ENCODE peak calls at places on chromosomes 5 and 9, in ten cellular contexts. P, R, F, I, N, Y, C, Q, D and A are unnamed samples.
A peak's percentile ranks its signal among the peaks of the same experiment; 100 is the strongest.

GRCh38 chr5:31585519-31586270 is 53.2 kb upstream of the PDZD2 start:
- DNase-seq in P (no peak), R (no peak), F (no peak), I (no peak), N (no peak), Y (no peak), C (no peak), Q (no peak), D (no peak), A (no peak)

GRCh38 chr5:134070648-134070978 is 43.9 kb upstream of the TCF7 start:
- DNase-seq in P (no peak), R (no peak), F (no peak), I (no peak), N (no peak), Y (no peak), C (no peak), Q (no peak), D (no peak), A (no peak)

GRCh38 chr5:128213340-128213739 is 129.8 kb downstream of the SLC12A2 start:
- DNase-seq in P (no peak), R (peak; percentile 31), F (peak; percentile 50), I (peak; percentile 38), N (no peak), Y (peak; percentile 29), C (no peak), Q (no peak), D (no peak), A (peak; percentile 41)

GRCh38 chr5:143331956-143332355 is 71.5 kb downstream of the NR3C1 start:
- DNase-seq in P (no peak), R (no peak), F (no peak), I (no peak), N (no peak), Y (no peak), C (no peak), Q (no peak), D (no peak), A (no peak)

GRCh38 chr5:42614509-42614908 is 142.1 kb upstream of the CCDC152 start:
- DNase-seq in P (no peak), R (no peak), F (no peak), I (no peak), N (no peak), Y (no peak), C (no peak), Q (no peak), D (no peak), A (no peak)

GRCh38 chr5:145245354-145245753 is 589.8 kb downstream of the PRELID2 start:
- DNase-seq in P (no peak), R (no peak), F (no peak), I (no peak), N (no peak), Y (no peak), C (no peak), Q (no peak), D (no peak), A (no peak)

GRCh38 chr9:7976167-7976755 is 176.7 kb upstream of the DMAC1 start:
- DNase-seq in P (no peak), R (no peak), F (no peak), I (no peak), N (no peak), Y (no peak), C (peak; percentile 89), Q (no peak), D (no peak), A (peak; percentile 15)

GRCh38 chr5:164202338-164202737 is 696.9 kb downstream of the MAT2B start:
- DNase-seq in P (no peak), R (no peak), F (no peak), I (no peak), N (no peak), Y (no peak), C (no peak), Q (no peak), D (no peak), A (no peak)

GRCh38 chr9:90433398-90433890 is 209.2 kb downstream of the DIRAS2 start:
- DNase-seq in P (no peak), R (no peak), F (peak; percentile 31), I (peak; percentile 88), N (peak; percentile 89), Y (no peak), C (no peak), Q (no peak), D (peak; percentile 53), A (no peak)

GRCh38 chr5:32446660-32447059 is 2.1 kb upstream of the ZFR start:
- DNase-seq in P (no peak), R (no peak), F (peak; percentile 43), I (no peak), N (no peak), Y (no peak), C (no peak), Q (no peak), D (no peak), A (peak; percentile 69)

GRCh38 chr5:125117556-125117955 is 371.1 kb upstream of the ZNF608 start:
- DNase-seq in P (no peak), R (no peak), F (no peak), I (no peak), N (no peak), Y (no peak), C (no peak), Q (no peak), D (no peak), A (no peak)

GRCh38 chr9:98121096-98121495 is 2.1 kb upstream of the TRIM14 start:
- DNase-seq in P (no peak), R (no peak), F (no peak), I (no peak), N (no peak), Y (no peak), C (no peak), Q (no peak), D (no peak), A (peak; percentile 68)

GRCh38 chr5:140240987-140241706 is 61.8 kb downstream of the PFDN1 start:
- DNase-seq in P (peak; percentile 97), R (peak; percentile 85), F (peak; percentile 89), I (no peak), N (peak; percentile 95), Y (peak; percentile 76), C (no peak), Q (peak; percentile 87), D (no peak), A (peak; percentile 89)

GRCh38 chr5:140243855-140244254 is 59.0 kb downstream of the PFDN1 start:
- DNase-seq in P (peak; percentile 70), R (no peak), F (peak; percentile 91), I (no peak), N (no peak), Y (no peak), C (no peak), Q (no peak), D (no peak), A (no peak)

GRCh38 chr5:140242890-140243585 is 59.9 kb downstream of the PFDN1 start:
- DNase-seq in P (no peak), R (no peak), F (peak; percentile 71), I (no peak), N (no peak), Y (no peak), C (no peak), Q (no peak), D (no peak), A (no peak)

GRCh38 chr5:140239939-140240700 is 62.8 kb downstream of the PFDN1 start:
- DNase-seq in P (peak; percentile 81), R (peak; percentile 67), F (peak; percentile 69), I (peak; percentile 67), N (no peak), Y (peak; percentile 73), C (no peak), Q (no peak), D (no peak), A (peak; percentile 67)

DNA sequence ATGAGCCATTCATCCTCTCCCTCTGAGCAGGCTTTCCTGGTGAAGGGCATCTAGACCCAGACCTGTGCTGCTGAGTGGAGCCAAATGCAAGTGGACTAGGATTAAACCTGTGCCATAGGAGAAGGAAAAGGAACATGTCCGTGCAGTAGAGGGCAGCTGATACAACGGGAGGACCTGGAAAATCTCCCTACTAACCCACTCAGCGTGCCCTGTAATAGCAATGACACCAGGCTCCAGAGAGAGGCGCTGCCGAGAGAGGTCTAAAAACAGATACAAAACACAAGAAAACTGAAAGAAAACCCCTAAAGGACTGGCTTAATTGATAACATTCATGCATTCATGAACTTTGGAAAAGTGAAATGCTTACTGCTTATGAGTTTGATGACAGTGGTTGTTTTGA is 60.8 kb downstream of the PFDN1 start:
- DNase-seq in P (no peak), R (no peak), F (no peak), I (no peak), N (no peak), Y (no peak), C (no peak), Q (no peak), D (no peak), A (no peak)
- TF ChIP-seq CTCF in P (no peak), R (peak; percentile 42), F (no peak), I (peak; percentile 47), N (no peak), Y (no peak), C (no peak), Q (no peak), D (no peak), A (no peak)

GRCh38 chr5:148559461-148559860 is 94.9 kb downstream of the HTR4 start:
- DNase-seq in P (no peak), R (no peak), F (peak; percentile 47), I (no peak), N (no peak), Y (no peak), C (no peak), Q (no peak), D (no peak), A (peak; percentile 62)
- TF ChIP-seq EP300 in P (no peak), R (no peak), F (no peak), I (no peak), N (no peak), Y (no peak), C (no peak), Q (no peak), D (no peak), A (no peak)

GRCh38 chr5:175124251-175124813 is 319.6 kb downstream of the DRD1 start:
- DNase-seq in P (no peak), R (no peak), F (no peak), I (no peak), N (peak; percentile 77), Y (no peak), C (no peak), Q (no peak), D (no peak), A (no peak)
- TF ChIP-seq POLR2AphosphoS5 in P (no peak), R (no peak), F (no peak), I (no peak), N (no peak), Y (no peak), C (no peak), Q (no peak), D (no peak), A (no peak)

DNA sequence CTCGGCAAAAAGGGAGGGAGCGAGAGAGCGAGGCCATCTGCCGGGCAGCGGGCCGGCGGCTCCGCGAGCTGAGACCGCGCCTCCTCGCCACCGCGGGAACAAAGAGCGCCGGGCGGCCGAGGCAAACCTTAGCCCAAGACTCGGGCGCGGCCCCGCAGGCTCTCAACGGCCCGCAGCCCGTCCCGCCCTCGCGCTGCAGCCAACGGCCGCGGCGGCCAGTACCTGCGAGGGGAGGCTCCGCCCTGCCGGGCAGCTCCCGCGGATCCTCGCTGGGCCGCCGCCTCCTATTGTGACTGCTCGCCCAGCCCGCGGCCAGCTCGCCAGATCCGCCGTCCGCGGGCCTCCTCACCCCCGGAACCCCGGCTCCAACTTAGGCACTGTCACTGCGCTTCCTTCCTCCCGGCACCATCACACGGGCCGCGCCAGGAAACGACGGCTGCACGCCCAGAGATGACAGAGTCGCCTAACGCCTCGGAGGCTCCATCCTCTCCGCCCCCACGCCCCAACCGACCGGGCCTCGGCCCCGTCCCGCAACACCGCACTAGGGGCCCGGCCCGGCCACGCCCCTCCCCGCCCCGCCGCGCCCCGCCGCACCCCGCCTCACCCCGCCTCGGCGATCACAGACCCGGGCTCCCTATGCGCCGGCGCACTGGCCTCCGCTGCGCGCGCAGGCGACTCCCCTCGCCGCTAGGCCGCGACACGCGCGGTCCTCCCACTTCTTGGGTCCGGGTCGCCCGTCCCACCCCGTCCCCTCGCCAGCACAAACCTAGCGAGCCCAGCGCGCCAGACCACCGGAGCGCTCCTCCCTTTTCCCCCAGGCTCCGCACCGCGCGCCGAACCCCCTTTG is 486 bp upstream of the RNF38 start:
- DNase-seq in P (peak; percentile 93), R (peak; percentile 99), F (peak; percentile 92), I (peak; percentile 41), N (peak; percentile 94), Y (peak; percentile 94), C (peak; percentile 42), Q (peak; percentile 92), D (peak; percentile 99), A (peak; percentile 93)
- TF ChIP-seq CTCF in P (no peak), R (no peak), F (no peak), I (no peak), N (no peak), Y (no peak), C (peak; percentile 3), Q (no peak), D (no peak), A (peak; percentile 15)